ENCODE peak calls at places on chromosomes 6 and 20, in ten cellular contexts. One of them, this sample, is unnamed.

GRCh38 chr6:33160728-33161323 is 31.4 kb downstream of the COL11A2 start:
- DNase-seq in cardiac fibroblast: peak
- DNase-seq in psoas muscle: peak
- DNase-seq in choroid plexus epithelial cell: peak
- DNase-seq in neuronal stem cell: no peak
- DNase-seq in AG04450: peak
- DNase-seq in mesenchymal stem cell: peak
- DNase-seq in uterus: no peak
- DNase-seq in HL-60: no peak
- DNase-seq in left ventricle myocardium inferior: no peak
- DNase-seq in this sample: peak

GRCh38 chr6:63897459-63897858 is 261.9 kb downstream of the PHF3 start:
- DNase-seq in cardiac fibroblast: peak
- DNase-seq in psoas muscle: no peak
- DNase-seq in choroid plexus epithelial cell: peak
- DNase-seq in neuronal stem cell: no peak
- DNase-seq in AG04450: peak
- DNase-seq in mesenchymal stem cell: peak
- DNase-seq in uterus: no peak
- DNase-seq in HL-60: no peak
- DNase-seq in left ventricle myocardium inferior: no peak
- DNase-seq in this sample: peak

GRCh38 chr6:77180367-77180766 is 282.9 kb downstream of the HTR1B start:
- DNase-seq in cardiac fibroblast: peak
- DNase-seq in psoas muscle: no peak
- DNase-seq in choroid plexus epithelial cell: peak
- DNase-seq in neuronal stem cell: no peak
- DNase-seq in AG04450: no peak
- DNase-seq in mesenchymal stem cell: no peak
- DNase-seq in uterus: no peak
- DNase-seq in HL-60: no peak
- DNase-seq in left ventricle myocardium inferior: no peak
- DNase-seq in this sample: no peak

GRCh38 chr6:54910326-54910952 is 63.9 kb downstream of the FAM83B start:
- DNase-seq in cardiac fibroblast: no peak
- DNase-seq in psoas muscle: no peak
- DNase-seq in choroid plexus epithelial cell: peak
- DNase-seq in neuronal stem cell: no peak
- DNase-seq in AG04450: no peak
- DNase-seq in mesenchymal stem cell: peak
- DNase-seq in uterus: no peak
- DNase-seq in HL-60: no peak
- DNase-seq in left ventricle myocardium inferior: no peak
- DNase-seq in this sample: no peak

GRCh38 chr6:98843274-98844243 is 9.2 kb downstream of the POU3F2 start:
- DNase-seq in cardiac fibroblast: no peak
- DNase-seq in psoas muscle: no peak
- DNase-seq in choroid plexus epithelial cell: no peak
- DNase-seq in neuronal stem cell: peak
- DNase-seq in AG04450: no peak
- DNase-seq in mesenchymal stem cell: no peak
- DNase-seq in uterus: no peak
- DNase-seq in HL-60: no peak
- DNase-seq in left ventricle myocardium inferior: no peak
- DNase-seq in this sample: no peak

GRCh38 chr20:45685896-45686295 is 15.9 kb upstream of the WFDC11 start:
- DNase-seq in cardiac fibroblast: no peak
- DNase-seq in psoas muscle: no peak
- DNase-seq in choroid plexus epithelial cell: peak
- DNase-seq in neuronal stem cell: no peak
- DNase-seq in AG04450: no peak
- DNase-seq in mesenchymal stem cell: no peak
- DNase-seq in uterus: no peak
- DNase-seq in HL-60: no peak
- DNase-seq in left ventricle myocardium inferior: no peak
- DNase-seq in this sample: no peak

GRCh38 chr20:11754451-11754850 is 163.2 kb upstream of the BTBD3 start:
- DNase-seq in cardiac fibroblast: no peak
- DNase-seq in psoas muscle: no peak
- DNase-seq in choroid plexus epithelial cell: no peak
- DNase-seq in neuronal stem cell: no peak
- DNase-seq in AG04450: no peak
- DNase-seq in mesenchymal stem cell: no peak
- DNase-seq in uterus: no peak
- DNase-seq in HL-60: no peak
- DNase-seq in left ventricle myocardium inferior: no peak
- DNase-seq in this sample: no peak

GRCh38 chr20:51420111-51420510 is 122.4 kb downstream of the NFATC2 start:
- DNase-seq in cardiac fibroblast: peak
- DNase-seq in psoas muscle: no peak
- DNase-seq in choroid plexus epithelial cell: peak
- DNase-seq in neuronal stem cell: no peak
- DNase-seq in AG04450: no peak
- DNase-seq in mesenchymal stem cell: no peak
- DNase-seq in uterus: no peak
- DNase-seq in HL-60: peak
- DNase-seq in left ventricle myocardium inferior: no peak
- DNase-seq in this sample: no peak

DNA sequence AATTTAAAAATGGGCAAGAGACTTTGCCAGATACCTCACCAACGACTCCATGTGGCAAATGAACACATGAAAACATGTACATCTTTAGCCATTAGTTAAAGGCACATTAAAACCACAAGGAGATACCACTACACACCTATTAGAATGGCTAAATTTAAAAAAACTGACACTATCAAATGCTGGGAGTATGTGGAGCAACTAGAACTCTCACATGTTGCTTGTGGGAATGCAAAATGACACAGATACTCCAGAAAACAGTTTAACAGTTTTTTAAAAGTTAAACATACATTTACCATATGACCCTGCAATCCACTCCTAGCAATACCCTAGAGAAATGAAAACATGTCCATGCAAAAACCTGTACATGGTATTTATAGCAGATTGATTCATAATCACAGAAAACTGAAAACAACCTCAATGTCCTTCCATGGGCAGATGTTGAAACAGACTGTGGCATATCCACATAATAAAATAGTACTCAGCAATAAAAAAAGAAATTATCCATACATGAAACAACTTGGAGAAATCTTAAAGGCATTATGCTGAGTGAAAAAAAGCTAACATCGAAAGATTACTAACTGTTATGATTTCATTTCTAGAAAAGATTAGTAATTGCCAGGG is 1.9 kb downstream of the RAB23 start:
- DNase-seq in cardiac fibroblast: peak
- DNase-seq in psoas muscle: no peak
- DNase-seq in choroid plexus epithelial cell: no peak
- DNase-seq in neuronal stem cell: no peak
- DNase-seq in AG04450: no peak
- DNase-seq in mesenchymal stem cell: no peak
- DNase-seq in uterus: no peak
- DNase-seq in HL-60: no peak
- DNase-seq in left ventricle myocardium inferior: no peak
- DNase-seq in this sample: no peak
- H3K4me3 ChIP-seq in cardiac fibroblast: peak
- H3K4me3 ChIP-seq in psoas muscle: no peak
- H3K4me3 ChIP-seq in choroid plexus epithelial cell: peak
- H3K4me3 ChIP-seq in neuronal stem cell: no peak
- H3K4me3 ChIP-seq in AG04450: peak
- H3K4me3 ChIP-seq in mesenchymal stem cell: peak
- H3K4me3 ChIP-seq in uterus: peak
- H3K4me3 ChIP-seq in HL-60: no peak
- H3K4me3 ChIP-seq in left ventricle myocardium inferior: no peak
- H3K4me3 ChIP-seq in this sample: peak

GRCh38 chr6:131058236-131058635 is 4.8 kb downstream of the EPB41L2 start:
- DNase-seq in cardiac fibroblast: peak
- DNase-seq in psoas muscle: no peak
- DNase-seq in choroid plexus epithelial cell: peak
- DNase-seq in neuronal stem cell: no peak
- DNase-seq in AG04450: no peak
- DNase-seq in mesenchymal stem cell: no peak
- DNase-seq in uterus: no peak
- DNase-seq in HL-60: no peak
- DNase-seq in left ventricle myocardium inferior: no peak
- DNase-seq in this sample: no peak

GRCh38 chr6:131061771-131062160 is 1.3 kb downstream of the EPB41L2 start:
- DNase-seq in cardiac fibroblast: peak
- DNase-seq in psoas muscle: no peak
- DNase-seq in choroid plexus epithelial cell: peak
- DNase-seq in neuronal stem cell: no peak
- DNase-seq in AG04450: no peak
- DNase-seq in mesenchymal stem cell: peak
- DNase-seq in uterus: no peak
- DNase-seq in HL-60: no peak
- DNase-seq in left ventricle myocardium inferior: no peak
- DNase-seq in this sample: no peak

GRCh38 chr6:131060311-131060710 is 2.7 kb downstream of the EPB41L2 start:
- DNase-seq in cardiac fibroblast: peak
- DNase-seq in psoas muscle: no peak
- DNase-seq in choroid plexus epithelial cell: peak
- DNase-seq in neuronal stem cell: no peak
- DNase-seq in AG04450: no peak
- DNase-seq in mesenchymal stem cell: peak
- DNase-seq in uterus: no peak
- DNase-seq in HL-60: no peak
- DNase-seq in left ventricle myocardium inferior: no peak
- DNase-seq in this sample: no peak

GRCh38 chr6:131061041-131061770 is 1.8 kb downstream of the EPB41L2 start:
- DNase-seq in cardiac fibroblast: peak
- DNase-seq in psoas muscle: no peak
- DNase-seq in choroid plexus epithelial cell: peak
- DNase-seq in neuronal stem cell: peak
- DNase-seq in AG04450: no peak
- DNase-seq in mesenchymal stem cell: peak
- DNase-seq in uterus: no peak
- DNase-seq in HL-60: no peak
- DNase-seq in left ventricle myocardium inferior: no peak
- DNase-seq in this sample: no peak

DNA sequence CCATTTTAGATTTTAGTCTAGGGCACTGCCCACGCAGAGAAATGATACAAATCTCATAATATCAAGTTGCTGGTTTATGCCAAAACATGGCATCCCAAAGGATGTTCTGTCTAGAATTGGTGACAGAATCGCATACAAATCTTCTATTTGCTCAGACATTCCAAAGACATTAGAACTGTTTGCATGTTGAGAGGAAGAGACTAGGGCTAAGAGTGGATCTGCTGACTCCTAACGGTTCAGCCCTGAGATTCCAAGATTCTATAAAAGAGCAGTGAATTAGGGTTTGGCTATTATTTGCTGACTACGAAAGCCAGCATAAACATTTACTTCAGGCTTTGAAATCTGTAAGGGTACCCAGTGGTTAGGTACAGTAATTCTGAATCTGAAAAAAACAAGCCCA is 3.6 kb downstream of the EPB41L2 start:
- DNase-seq in cardiac fibroblast: peak
- DNase-seq in psoas muscle: no peak
- DNase-seq in choroid plexus epithelial cell: peak
- DNase-seq in neuronal stem cell: no peak
- DNase-seq in AG04450: no peak
- DNase-seq in mesenchymal stem cell: peak
- DNase-seq in uterus: no peak
- DNase-seq in HL-60: no peak
- DNase-seq in left ventricle myocardium inferior: no peak
- DNase-seq in this sample: no peak
- H3K4me3 ChIP-seq in cardiac fibroblast: no peak
- H3K4me3 ChIP-seq in psoas muscle: no peak
- H3K4me3 ChIP-seq in choroid plexus epithelial cell: no peak
- H3K4me3 ChIP-seq in neuronal stem cell: no peak
- H3K4me3 ChIP-seq in AG04450: no peak
- H3K4me3 ChIP-seq in mesenchymal stem cell: peak
- H3K4me3 ChIP-seq in uterus: no peak
- H3K4me3 ChIP-seq in HL-60: no peak
- H3K4me3 ChIP-seq in left ventricle myocardium inferior: no peak
- H3K4me3 ChIP-seq in this sample: no peak

GRCh38 chr6:145964948-145965366 is 799 bp upstream of the SHPRH start:
- DNase-seq in cardiac fibroblast: no peak
- DNase-seq in psoas muscle: no peak
- DNase-seq in choroid plexus epithelial cell: no peak
- DNase-seq in neuronal stem cell: no peak
- DNase-seq in AG04450: no peak
- DNase-seq in mesenchymal stem cell: peak
- DNase-seq in uterus: no peak
- DNase-seq in HL-60: no peak
- DNase-seq in left ventricle myocardium inferior: no peak
- DNase-seq in this sample: no peak

GRCh38 chr6:145967549-145967948 is 3.4 kb upstream of the SHPRH start:
- DNase-seq in cardiac fibroblast: no peak
- DNase-seq in psoas muscle: no peak
- DNase-seq in choroid plexus epithelial cell: no peak
- DNase-seq in neuronal stem cell: no peak
- DNase-seq in AG04450: no peak
- DNase-seq in mesenchymal stem cell: no peak
- DNase-seq in uterus: no peak
- DNase-seq in HL-60: no peak
- DNase-seq in left ventricle myocardium inferior: no peak
- DNase-seq in this sample: no peak

GRCh38 chr6:145963216-145964068 is 716 bp downstream of the SHPRH start:
- DNase-seq in cardiac fibroblast: peak
- DNase-seq in psoas muscle: no peak
- DNase-seq in choroid plexus epithelial cell: peak
- DNase-seq in neuronal stem cell: peak
- DNase-seq in AG04450: no peak
- DNase-seq in mesenchymal stem cell: peak
- DNase-seq in uterus: no peak
- DNase-seq in HL-60: no peak
- DNase-seq in left ventricle myocardium inferior: peak
- DNase-seq in this sample: peak

GRCh38 chr6:145960918-145961604 is 3.1 kb downstream of the SHPRH start:
- DNase-seq in cardiac fibroblast: peak
- DNase-seq in psoas muscle: no peak
- DNase-seq in choroid plexus epithelial cell: peak
- DNase-seq in neuronal stem cell: no peak
- DNase-seq in AG04450: no peak
- DNase-seq in mesenchymal stem cell: no peak
- DNase-seq in uterus: no peak
- DNase-seq in HL-60: no peak
- DNase-seq in left ventricle myocardium inferior: no peak
- DNase-seq in this sample: peak

DNA sequence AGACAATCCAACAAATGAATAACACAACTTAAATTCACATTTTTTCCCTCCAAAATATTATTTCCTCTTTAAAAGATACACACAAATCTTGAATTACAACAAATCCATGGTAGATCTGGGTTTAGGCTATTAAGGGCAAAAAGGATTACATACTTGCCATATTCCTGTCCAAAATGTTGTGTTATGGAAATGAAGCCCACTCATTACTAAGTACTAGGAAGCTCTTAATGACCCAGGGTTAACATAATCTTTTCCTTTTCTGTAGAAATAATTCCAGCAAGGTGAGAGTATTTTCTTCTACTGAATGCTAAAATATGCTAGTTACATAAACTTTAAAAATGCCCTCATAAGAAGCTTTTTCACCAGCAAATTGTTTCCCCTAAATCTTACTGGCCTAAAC is 1.6 kb downstream of the SHPRH start:
- DNase-seq in cardiac fibroblast: no peak
- DNase-seq in psoas muscle: no peak
- DNase-seq in choroid plexus epithelial cell: no peak
- DNase-seq in neuronal stem cell: no peak
- DNase-seq in AG04450: no peak
- DNase-seq in mesenchymal stem cell: no peak
- DNase-seq in uterus: no peak
- DNase-seq in HL-60: no peak
- DNase-seq in left ventricle myocardium inferior: no peak
- DNase-seq in this sample: no peak
- H3K4me3 ChIP-seq in cardiac fibroblast: peak
- H3K4me3 ChIP-seq in psoas muscle: peak
- H3K4me3 ChIP-seq in choroid plexus epithelial cell: no peak
- H3K4me3 ChIP-seq in neuronal stem cell: peak
- H3K4me3 ChIP-seq in AG04450: peak
- H3K4me3 ChIP-seq in mesenchymal stem cell: peak
- H3K4me3 ChIP-seq in uterus: peak
- H3K4me3 ChIP-seq in HL-60: peak
- H3K4me3 ChIP-seq in left ventricle myocardium inferior: peak
- H3K4me3 ChIP-seq in this sample: peak

GRCh38 chr6:158206740-158207451 is 38.7 kb downstream of the GTF2H5 start:
- DNase-seq in cardiac fibroblast: peak
- DNase-seq in psoas muscle: no peak
- DNase-seq in choroid plexus epithelial cell: no peak
- DNase-seq in neuronal stem cell: no peak
- DNase-seq in AG04450: no peak
- DNase-seq in mesenchymal stem cell: no peak
- DNase-seq in uterus: no peak
- DNase-seq in HL-60: no peak
- DNase-seq in left ventricle myocardium inferior: no peak
- DNase-seq in this sample: no peak
- H3K4me3 ChIP-seq in cardiac fibroblast: no peak
- H3K4me3 ChIP-seq in psoas muscle: no peak
- H3K4me3 ChIP-seq in choroid plexus epithelial cell: no peak
- H3K4me3 ChIP-seq in neuronal stem cell: no peak
- H3K4me3 ChIP-seq in AG04450: no peak
- H3K4me3 ChIP-seq in mesenchymal stem cell: no peak
- H3K4me3 ChIP-seq in uterus: no peak
- H3K4me3 ChIP-seq in HL-60: no peak
- H3K4me3 ChIP-seq in left ventricle myocardium inferior: no peak
- H3K4me3 ChIP-seq in this sample: no peak

This sample was measured in skeletal muscle cell.